ENCODE peak calls at places on chromosomes 11 and 22, in four cellular contexts. Y is GM12891, G is K562, U is GM12878. N is an unnamed sample.

GRCh38 chr22:26891431-26891830 is 234.0 kb downstream of the MIAT start:
- DNase-seq in Y (no peak), G (no peak), U (no peak), N (no peak)

GRCh38 chr22:31247726-31248125 is 35.6 kb downstream of the LIMK2 start:
- DNase-seq in Y (no peak), G (no peak), U (no peak), N (no peak)

GRCh38 chr11:123478352-123478986 is 48.4 kb downstream of the GRAMD1B start:
- DNase-seq in Y (no peak), G (peak), U (peak), N (peak)

GRCh38 chr22:30614268-30614667 is 7.3 kb downstream of the TCN2 start:
- DNase-seq in Y (no peak), G (no peak), U (no peak), N (no peak)

GRCh38 chr11:120431633-120432032 is 79.9 kb upstream of the GRIK4 start:
- DNase-seq in Y (no peak), G (peak), U (no peak), N (no peak)

GRCh38 chr11:2746401-2747230 is 46.8 kb upstream of the KCNQ1OT1 start:
- DNase-seq in Y (no peak), G (no peak), U (no peak), N (no peak)

GRCh38 chr22:40853961-40854360 is 2.5 kb downstream of the ST13 start:
- DNase-seq in Y (no peak), G (no peak), U (no peak), N (no peak)

GRCh38 chr11:8085006-8085645 is 4.1 kb downstream of the TUB start:
- DNase-seq in Y (no peak), G (no peak), U (no peak), N (no peak)

GRCh38 chr22:39493759-39494158 is 8.3 kb upstream of the MIEF1 start:
- DNase-seq in Y (no peak), G (no peak), U (no peak), N (no peak)

GRCh38 chr11:1834132-1834610 is 619 bp upstream of the SYT8 start:
- DNase-seq in Y (no peak), G (no peak), U (no peak), N (no peak)

GRCh38 chr22:30246962-30247376 is 410 bp upstream of the LIF start:
- DNase-seq in Y (no peak), G (no peak), U (no peak), N (no peak)

GRCh38 chr11:111403021-111403725 is 24.1 kb upstream of the POU2AF1 start:
- DNase-seq in Y (no peak), G (no peak), U (no peak), N (no peak)

GRCh38 chr22:46576556-46577351 is 39.3 kb upstream of the CELSR1 start:
- DNase-seq in Y (peak), G (peak), U (no peak), N (no peak)

GRCh38 chr11:11580012-11580411 is 41.8 kb downstream of the GALNT18 start:
- DNase-seq in Y (no peak), G (no peak), U (no peak), N (no peak)

GRCh38 chr11:11909727-11910126 is 68.0 kb downstream of the USP47 start:
- DNase-seq in Y (no peak), G (no peak), U (no peak), N (no peak)

GRCh38 chr11:45142241-45142885 is 4.1 kb upstream of the PRDM11 start:
- DNase-seq in Y (no peak), G (no peak), U (no peak), N (no peak)

GRCh38 chr22:48742556-48743343 is 1084.9 kb downstream of the BRD1 start:
- DNase-seq in Y (no peak), G (no peak), U (no peak), N (no peak)

GRCh38 chr11:102639656-102640055 is 14.5 kb upstream of the MMP20 start:
- DNase-seq in Y (no peak), G (no peak), U (no peak), N (no peak)

GRCh38 chr11:1397862-1398505 is 8.2 kb downstream of the BRSK2 start:
- DNase-seq in Y (no peak), G (peak), U (no peak), N (no peak)

GRCh38 chr11:69787457-69787856 is 12.3 kb upstream of the FGF4 start:
- DNase-seq in Y (no peak), G (no peak), U (no peak), N (no peak)

GRCh38 chr11:118560806-118561205 is 4.9 kb downstream of the IFT46 start:
- DNase-seq in Y (no peak), G (no peak), U (no peak), N (no peak)

GRCh38 chr11:128718064-128718463 is 24.2 kb downstream of the FLI1 start:
- DNase-seq in Y (no peak), G (no peak), U (no peak), N (no peak)

GRCh38 chr22:23690713-23691112 is at the start of gene RGL4:
- DNase-seq in Y (no peak), G (no peak), U (no peak), N (no peak)

GRCh38 chr11:11512929-11513328 is 108.9 kb downstream of the GALNT18 start:
- DNase-seq in Y (no peak), G (no peak), U (no peak), N (no peak)

GRCh38 chr22:38638216-38638615 is 18.0 kb downstream of the FAM227A start:
- DNase-seq in Y (no peak), G (no peak), U (no peak), N (no peak)

GRCh38 chr11:108562746-108563581 is 30.6 kb downstream of the EXPH5 start:
- DNase-seq in Y (no peak), G (no peak), U (no peak), N (no peak)

GRCh38 chr11:95299078-95299611 is 68.1 kb upstream of the SESN3 start:
- DNase-seq in Y (no peak), G (no peak), U (no peak), N (no peak)

GRCh38 chr22:41873391-41873790 is 40.5 kb downstream of the SREBF2 start:
- DNase-seq in Y (no peak), G (no peak), U (no peak), N (no peak)

GRCh38 chr11:46336781-46337180 is 10.5 kb upstream of the DGKZ start:
- DNase-seq in Y (no peak), G (peak), U (no peak), N (peak)

GRCh38 chr11:61540528-61540927 is 32.0 kb downstream of the LRRC10B start:
- DNase-seq in Y (no peak), G (no peak), U (no peak), N (no peak)

GRCh38 chr11:45166604-45166897 is 20.1 kb downstream of the PRDM11 start:
- DNase-seq in Y (no peak), G (no peak), U (no peak), N (no peak)

GRCh38 chr11:61526956-61527731 is 18.6 kb downstream of the LRRC10B start:
- DNase-seq in Y (no peak), G (no peak), U (no peak), N (no peak)

GRCh38 chr22:50672471-50673230 is at the start of gene SHANK3:
- DNase-seq in Y (no peak), G (peak), U (no peak), N (no peak)

GRCh38 chr11:56842829-56843794 is 94.6 kb upstream of the OR9G4 start:
- DNase-seq in Y (no peak), G (no peak), U (no peak), N (no peak)

GRCh38 chr11:80167766-80168165 is 726.9 kb upstream of the TENM4 start:
- DNase-seq in Y (no peak), G (no peak), U (no peak), N (no peak)

GRCh38 chr11:80162387-80162786 is 721.6 kb upstream of the TENM4 start:
- DNase-seq in Y (no peak), G (no peak), U (no peak), N (no peak)

GRCh38 chr11:80163011-80163410 is 722.2 kb upstream of the TENM4 start:
- DNase-seq in Y (no peak), G (no peak), U (no peak), N (no peak)

GRCh38 chr11:80163441-80163840 is 722.6 kb upstream of the TENM4 start:
- DNase-seq in Y (no peak), G (no peak), U (no peak), N (no peak)

GRCh38 chr11:80165763-80166162 is 724.9 kb upstream of the TENM4 start:
- DNase-seq in Y (no peak), G (no peak), U (no peak), N (no peak)
- TF ChIP-seq SPI1 in Y (no peak), G (no peak), U (no peak), N (no peak)

DNA sequence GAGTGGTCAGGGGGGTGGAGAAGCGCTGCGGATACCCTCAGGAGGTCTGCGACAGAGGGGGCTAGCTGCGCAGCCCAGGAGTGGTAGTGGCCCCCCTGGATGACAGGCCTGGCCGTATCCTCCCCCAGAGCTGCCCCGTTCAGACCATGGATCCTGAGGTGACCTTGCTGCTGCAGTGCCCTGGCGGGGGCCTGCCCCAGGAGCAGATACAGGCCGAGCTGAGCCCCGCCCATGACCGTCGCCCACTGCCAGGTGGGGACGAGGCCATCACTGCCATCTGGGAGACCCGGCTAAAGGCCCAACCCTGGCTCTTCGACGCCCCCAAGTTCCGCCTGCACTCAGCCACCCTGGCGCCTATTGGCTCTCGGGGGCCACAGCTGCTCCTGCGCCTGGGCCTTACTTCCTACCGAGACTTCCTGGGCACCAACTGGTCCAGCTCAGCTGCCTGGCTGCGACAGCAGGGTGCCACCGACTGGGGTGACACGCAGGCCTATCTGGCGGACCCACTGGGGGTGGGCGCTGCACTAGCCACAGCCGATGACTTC is 505 bp downstream of the NUDT22 start:
- DNase-seq in Y (no peak), G (peak), U (no peak), N (peak)
- TF ChIP-seq SPI1 in Y (peak), G (no peak), U (peak), N (no peak)

GRCh38 chr11:26777276-26777939 is 55.5 kb upstream of the SLC5A12 start:
- DNase-seq in Y (no peak), G (no peak), U (no peak), N (no peak)
- TF ChIP-seq SPI1 in Y (no peak), G (no peak), U (no peak), N (no peak)

GRCh38 chr22:20304646-20305045 is 15.2 kb downstream of the DGCR6L start:
- DNase-seq in Y (no peak), G (no peak), U (no peak), N (no peak)
- TF ChIP-seq SPI1 in Y (no peak), G (no peak), U (no peak), N (no peak)

GRCh38 chr11:67397986-67398660 is 3.5 kb downstream of the PPP1CA start:
- DNase-seq in Y (no peak), G (no peak), U (no peak), N (no peak)

GRCh38 chr11:67401495-67402191 is at the start of gene PPP1CA:
- DNase-seq in Y (peak), G (peak), U (no peak), N (peak)

GRCh38 chr11:67398661-67399563 is 2.7 kb downstream of the PPP1CA start:
- DNase-seq in Y (no peak), G (peak), U (no peak), N (no peak)

GRCh38 chr11:67400942-67401494 is 640 bp downstream of the PPP1CA start:
- DNase-seq in Y (no peak), G (peak), U (no peak), N (no peak)

GRCh38 chr11:67400251-67400941 is 1.3 kb downstream of the PPP1CA start:
- DNase-seq in Y (no peak), G (peak), U (no peak), N (no peak)
- TF ChIP-seq SPI1 in Y (no peak), G (no peak), U (no peak), N (no peak)

N was measured in HL-60.